ENCODE peak calls at places on chromosomes 11 and 22, in six cellular contexts. C, F, J, B, R and Y are unnamed samples. For H3K9me3, the result is how much of the 10 kb centered on the place peaks cover.

GRCh38 chr11:35525501-35526175 is at the start of gene PAMR1:
- DNase-seq in C (no peak), F (no peak), J (peak), B (no peak), R (peak), Y (peak)

GRCh38 chr11:578276-579035 is 2.2 kb downstream of the PHRF1 start:
- DNase-seq in C (no peak), F (no peak), J (no peak), B (no peak), R (no peak), Y (no peak)

GRCh38 chr11:86940122-86940777 is 14.9 kb downstream of the FZD4 start:
- DNase-seq in C (no peak), F (peak), J (peak), B (no peak), R (peak), Y (no peak)

GRCh38 chr11:128956401-128957203 is 13.9 kb upstream of the TP53AIP1 start:
- DNase-seq in C (no peak), F (no peak), J (peak), B (peak), R (peak), Y (peak)

GRCh38 chr22:32706149-32706548 is 95.4 kb upstream of the TIMP3 start:
- DNase-seq in C (no peak), F (no peak), J (no peak), B (no peak), R (no peak), Y (no peak)

GRCh38 chr11:35619030-35619753 is 932 bp downstream of the FJX1 start:
- DNase-seq in C (no peak), F (peak), J (peak), B (no peak), R (peak), Y (peak)

GRCh38 chr11:119299416-119299815 is 17.5 kb downstream of the MCAM start:
- DNase-seq in C (no peak), F (no peak), J (no peak), B (no peak), R (no peak), Y (no peak)

GRCh38 chr11:61473370-61474025 is 35.1 kb upstream of the LRRC10B start:
- DNase-seq in C (no peak), F (no peak), J (peak), B (no peak), R (peak), Y (no peak)

GRCh38 chr11:12242071-12242672 is 131.8 kb downstream of the MICAL2 start:
- DNase-seq in C (peak), F (no peak), J (no peak), B (no peak), R (no peak), Y (no peak)
- H3K27ac ChIP-seq in C (no peak), F (no peak), J (no peak), B (no peak), R (peak), Y (no peak)

DNA sequence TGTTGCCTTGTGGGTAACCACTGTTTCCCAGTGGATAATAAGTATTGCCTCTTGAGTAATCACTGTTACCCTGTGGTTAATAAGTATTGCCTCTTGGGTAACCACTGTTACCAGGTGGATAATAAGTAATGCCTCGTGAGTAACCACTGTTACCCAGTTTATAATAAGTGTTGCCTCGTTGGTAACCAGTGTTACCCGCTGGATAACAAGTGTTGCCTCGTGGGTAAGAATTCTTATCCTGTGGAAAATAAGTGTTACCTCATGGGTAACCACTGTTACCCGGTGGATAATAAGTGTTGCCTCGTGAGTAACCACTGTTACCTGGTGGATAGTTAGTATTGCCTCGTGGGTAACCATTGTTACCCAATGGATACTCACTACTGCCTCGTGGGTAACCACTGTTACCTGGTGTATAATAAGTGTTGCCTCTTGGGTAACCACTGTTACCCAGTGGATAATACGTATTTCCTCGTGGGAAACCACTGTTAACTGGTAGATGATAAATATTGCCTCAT is 24.1 kb upstream of the NXPE4 start:
- DNase-seq in C (no peak), F (no peak), J (no peak), B (no peak), R (no peak), Y (no peak)
- H3K9me3 ChIP-seq in C (under half), F (under half), J (under half), B (under half), R (under half), Y (under half)

DNA sequence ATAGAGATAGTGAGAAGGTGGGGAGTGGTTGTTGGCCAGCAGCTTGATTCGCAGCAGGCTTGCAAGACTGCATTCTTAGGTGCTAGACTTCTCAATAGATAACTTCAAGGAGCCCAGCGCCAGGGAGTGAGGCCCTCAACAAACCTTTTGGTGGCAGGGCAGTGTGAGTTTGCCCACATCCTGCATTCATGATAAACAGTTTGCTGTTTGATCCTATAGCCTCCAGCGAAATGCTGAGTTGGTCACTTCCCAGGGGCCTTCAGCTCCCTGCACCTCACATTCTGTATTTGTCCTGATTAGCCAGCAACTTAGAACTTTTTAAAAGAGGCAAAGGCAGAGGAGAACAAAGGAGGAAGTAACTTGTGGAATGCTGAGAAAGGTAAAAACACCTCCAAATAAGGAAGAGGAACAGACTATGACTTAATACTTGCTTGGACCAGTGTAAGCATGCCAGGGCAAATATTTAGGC is 25.1 kb downstream of the OR10A6 start:
- DNase-seq in C (no peak), F (no peak), J (no peak), B (no peak), R (no peak), Y (no peak)
- H3K27ac ChIP-seq in C (no peak), F (no peak), J (no peak), B (no peak), R (no peak), Y (no peak)

DNA sequence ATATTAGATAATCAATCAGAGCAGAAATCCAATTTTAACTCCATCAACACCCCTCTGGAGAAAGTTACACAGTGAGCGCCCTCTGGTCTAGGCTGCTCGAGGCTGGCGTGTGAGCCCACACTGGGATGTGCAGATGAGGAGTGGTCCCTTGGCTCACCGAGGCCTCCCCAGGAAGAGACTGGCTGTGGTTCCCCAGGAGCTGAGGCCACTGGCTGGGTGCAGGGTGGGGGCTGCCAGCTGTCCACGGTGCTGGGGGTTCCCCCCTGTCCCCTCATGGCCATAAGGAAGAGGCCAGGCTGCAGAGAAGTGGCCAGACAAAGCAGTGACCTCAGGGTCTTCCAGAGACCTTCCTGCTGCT is 750.7 kb downstream of the BRD1 start:
- DNase-seq in C (no peak), F (no peak), J (no peak), B (no peak), R (no peak), Y (no peak)
- H3K9me3 ChIP-seq in C (under half), F (under half), J (under half), B (under half), R (under half), Y (under half)

GRCh38 chr11:67464411-67465189 is 4.5 kb downstream of the TMEM134 start:
- DNase-seq in C (peak), F (peak), J (peak), B (no peak), R (peak), Y (peak)

GRCh38 chr11:67466367-67466766 is 2.7 kb downstream of the TMEM134 start:
- DNase-seq in C (no peak), F (no peak), J (no peak), B (no peak), R (no peak), Y (no peak)

GRCh38 chr11:67465190-67465522 is 3.9 kb downstream of the TMEM134 start:
- DNase-seq in C (no peak), F (no peak), J (no peak), B (no peak), R (no peak), Y (no peak)

GRCh38 chr11:67463680-67464410 is 5.2 kb downstream of the TMEM134 start:
- DNase-seq in C (no peak), F (no peak), J (peak), B (no peak), R (no peak), Y (peak)

DNA sequence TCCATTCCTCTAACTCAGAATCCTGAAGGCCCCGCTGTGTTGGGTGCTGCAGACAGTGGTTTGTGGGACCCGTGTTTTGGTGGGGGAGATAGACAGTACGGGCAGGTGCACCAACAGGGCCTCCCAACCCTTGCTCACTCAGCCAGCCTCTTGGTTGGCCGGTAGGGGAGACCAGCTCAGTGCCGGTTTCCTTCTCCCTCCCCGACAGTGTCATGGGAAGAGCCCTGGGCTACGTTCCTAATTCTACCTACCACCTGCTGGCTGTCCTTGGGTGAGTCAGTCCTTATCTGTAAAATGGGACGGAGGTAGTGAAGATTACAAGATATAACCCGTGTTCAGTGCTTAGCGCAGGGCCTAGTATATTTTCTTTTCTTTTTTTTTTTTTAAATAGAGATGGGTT is 5.9 kb downstream of the TMEM134 start:
- DNase-seq in C (no peak), F (no peak), J (no peak), B (no peak), R (no peak), Y (peak)
- H3K27ac ChIP-seq in C (no peak), F (no peak), J (no peak), B (no peak), R (no peak), Y (peak)

DNA sequence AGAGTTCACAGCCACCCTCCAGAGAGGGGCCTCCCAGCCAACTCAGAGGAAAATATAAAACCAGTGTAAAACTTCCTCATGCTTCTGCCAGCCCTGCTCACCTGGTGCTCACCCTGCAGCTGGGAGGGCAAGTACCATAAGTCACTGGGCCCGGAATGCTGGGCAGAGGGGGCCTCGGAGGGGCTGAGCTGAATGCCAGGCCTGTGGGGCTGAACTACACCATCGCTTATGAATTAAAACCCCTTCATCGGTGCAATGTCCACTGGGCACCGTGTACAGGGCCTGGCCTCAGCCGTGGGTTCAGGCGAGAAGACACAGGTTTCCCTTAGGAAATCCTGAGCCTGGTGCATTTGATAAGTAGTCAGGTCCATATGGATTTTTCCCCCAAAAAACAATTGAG is 828.6 kb downstream of the TBC1D22A start:
- DNase-seq in C (no peak), F (no peak), J (no peak), B (no peak), R (no peak), Y (no peak)
- H3K9me3 ChIP-seq in C (under half), F (under half), J (under half), B (under half), R (under half), Y (under half)

DNA sequence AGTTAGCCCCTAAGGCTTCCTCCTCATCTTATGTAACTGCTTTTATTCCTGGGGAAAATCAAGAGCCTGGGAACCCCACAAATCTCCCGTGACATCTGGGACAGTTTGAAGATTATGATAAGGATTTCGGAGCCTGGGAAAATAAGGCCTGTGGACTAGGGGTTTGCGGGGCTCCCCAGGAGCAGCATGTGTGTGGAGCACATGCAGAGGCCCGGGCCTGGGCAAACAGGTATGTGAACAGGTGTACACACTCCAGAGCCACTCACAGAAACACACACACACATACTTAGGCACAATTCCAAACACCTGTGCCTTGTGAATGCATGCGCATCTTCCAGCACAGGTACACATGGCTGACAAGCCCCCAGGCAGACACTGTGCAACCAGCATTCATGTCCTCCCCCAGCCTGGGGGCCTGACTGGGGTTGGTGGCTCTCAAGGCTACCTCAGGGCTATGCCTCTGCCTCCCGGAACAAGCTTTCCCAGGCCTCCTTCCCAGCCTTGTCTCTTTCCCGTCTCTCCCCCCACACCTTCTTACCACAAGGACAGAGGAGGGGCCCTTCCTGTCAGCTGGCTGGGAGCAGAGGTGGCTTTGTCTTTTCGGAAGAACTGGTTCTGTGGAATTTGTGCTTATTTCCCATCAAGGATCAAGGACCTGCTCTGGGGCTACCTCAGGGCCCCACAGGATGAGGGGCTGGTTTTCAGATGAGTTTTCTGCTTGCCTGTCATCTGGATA is 2.6 kb upstream of the P2RY6 start:
- DNase-seq in C (no peak), F (no peak), J (no peak), B (no peak), R (no peak), Y (no peak)
- H3K27ac ChIP-seq in C (no peak), F (no peak), J (no peak), B (no peak), R (no peak), Y (no peak)

GRCh38 chr11:3357994-3358676 is 20.8 kb downstream of the ZNF195 start:
- DNase-seq in C (no peak), F (no peak), J (no peak), B (no peak), R (no peak), Y (no peak)

GRCh38 chr11:3357302-3357701 is 21.6 kb downstream of the ZNF195 start:
- DNase-seq in C (no peak), F (no peak), J (no peak), B (no peak), R (no peak), Y (no peak)

GRCh38 chr11:3347127-3347526 is 31.8 kb downstream of the ZNF195 start:
- DNase-seq in C (no peak), F (no peak), J (no peak), B (no peak), R (no peak), Y (no peak)

GRCh38 chr11:3356858-3357257 is 22.1 kb downstream of the ZNF195 start:
- DNase-seq in C (no peak), F (no peak), J (no peak), B (no peak), R (no peak), Y (no peak)

GRCh38 chr11:3353066-3353465 is 25.9 kb downstream of the ZNF195 start:
- DNase-seq in C (no peak), F (no peak), J (no peak), B (no peak), R (no peak), Y (no peak)
- H3K9me3 ChIP-seq in C (under half), F (under half), J (under half), B (under half), R (under half), Y (under half)

DNA sequence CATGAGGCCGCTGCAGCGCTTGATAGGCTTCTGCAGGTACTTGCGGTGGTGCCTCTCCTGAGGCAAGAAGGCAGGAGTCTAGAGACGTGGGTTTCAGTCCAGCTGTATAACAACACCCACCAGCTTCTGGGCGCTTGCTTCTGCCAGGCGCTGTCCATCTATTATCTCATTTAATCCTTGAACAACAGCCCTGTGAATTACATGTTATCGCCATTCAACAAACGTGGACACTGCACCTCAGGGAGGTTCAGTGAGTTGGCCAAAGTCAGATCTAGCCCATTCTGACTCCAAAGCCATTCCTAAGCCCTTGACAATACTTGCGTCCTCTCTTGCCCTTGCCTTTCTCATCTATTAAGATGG is 436 bp upstream of the FAM181B start:
- DNase-seq in C (no peak), F (no peak), J (no peak), B (no peak), R (no peak), Y (no peak)
- H3K27ac ChIP-seq in C (no peak), F (peak), J (no peak), B (no peak), R (no peak), Y (no peak)

DNA sequence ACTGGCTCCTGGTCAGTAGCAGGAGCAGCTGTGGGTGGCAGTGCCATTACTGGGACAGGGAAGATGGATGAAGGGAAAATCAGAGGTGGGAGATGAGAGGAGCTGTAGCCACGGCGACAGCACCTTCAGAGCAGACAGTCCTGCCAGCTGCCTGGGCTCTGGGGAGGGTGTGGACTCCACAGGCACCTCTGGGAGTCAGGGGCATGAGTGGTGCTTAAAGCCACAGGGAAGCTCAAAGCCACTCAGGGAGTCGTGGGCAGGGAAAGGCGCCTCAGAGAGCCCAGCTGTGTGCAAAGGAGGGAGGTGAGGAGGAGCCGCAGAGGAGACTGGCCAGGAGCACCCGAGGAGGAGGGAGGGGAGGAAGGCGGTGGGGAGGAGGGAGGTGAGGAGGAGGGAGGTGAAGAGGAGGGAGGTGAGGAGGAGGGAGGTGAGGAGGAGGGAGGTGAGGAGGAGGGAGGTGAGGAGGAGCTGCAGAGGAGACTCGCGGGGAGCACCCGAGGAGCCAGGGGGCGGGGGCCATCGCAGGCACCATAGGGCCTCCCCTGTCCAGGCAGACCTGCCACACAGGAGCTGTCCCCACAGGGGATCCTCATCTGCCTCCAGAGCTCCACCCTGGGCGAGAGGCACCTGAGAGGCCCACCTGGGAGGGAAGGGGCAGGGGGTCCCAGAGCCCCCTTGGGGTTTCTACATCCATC is 977.6 kb downstream of the BRD1 start:
- DNase-seq in C (no peak), F (no peak), J (no peak), B (no peak), R (no peak), Y (no peak)
- H3K9me3 ChIP-seq in C (under half), F (under half), J (under half), B (under half), R (under half), Y (under half)